ENCODE peak calls at places on chromosomes 13 and 19, in four cellular contexts. X is fibroblast of mammary gland; Y is activated CD4-positive, alpha-beta T cell treated with anti-CD3 and anti-CD28 coated beads, Interleukin-2, amount 50 U/mL, for 24 hours; R is psoas muscle. V is an unnamed sample.

GRCh38 chr13:49625392-49626137 is 2.7 kb upstream of the ARL11 start:
- DNase-seq in X (peak), Y (no peak), R (peak), V (peak)

GRCh38 chr13:23983671-23984070 is 86.4 kb upstream of the C1QTNF9B start:
- DNase-seq in X (no peak), Y (no peak), R (no peak), V (no peak)

GRCh38 chr19:8367327-8368001 is 3.5 kb downstream of the ANGPTL4 start:
- DNase-seq in X (peak), Y (no peak), R (peak), V (peak)

GRCh38 chr19:38287604-38288003 is 16.4 kb upstream of the C19orf33 start:
- DNase-seq in X (no peak), Y (no peak), R (no peak), V (no peak)

GRCh38 chr19:5820785-5821184 is 15.9 kb downstream of the NRTN start:
- DNase-seq in X (no peak), Y (no peak), R (no peak), V (no peak)

GRCh38 chr13:41942462-41943094 is 18.3 kb downstream of the VWA8 start:
- DNase-seq in X (peak), Y (no peak), R (no peak), V (peak)

GRCh38 chr13:42612021-42612765 is 38.2 kb downstream of the TNFSF11 start:
- DNase-seq in X (peak), Y (no peak), R (no peak), V (peak)

GRCh38 chr19:44051654-44052402 is at the start of gene ZNF223:
- DNase-seq in X (peak), Y (peak), R (peak), V (peak)

GRCh38 chr13:39012608-39013007 is 22.0 kb upstream of the STOML3 start:
- DNase-seq in X (no peak), Y (no peak), R (no peak), V (no peak)

GRCh38 chr13:39493966-39494365 is 109.0 kb downstream of the LHFPL6 start:
- DNase-seq in X (no peak), Y (no peak), R (no peak), V (no peak)

GRCh38 chr13:27969073-27969865 is at the start of gene CDX2:
- DNase-seq in X (no peak), Y (no peak), R (no peak), V (no peak)

GRCh38 chr13:39676315-39676876 is 20.9 kb downstream of the COG6 start:
- DNase-seq in X (peak), Y (peak), R (no peak), V (peak)

GRCh38 chr19:42122691-42123607 is 9.3 kb downstream of the POU2F2 start:
- DNase-seq in X (no peak), Y (peak), R (peak), V (no peak)

GRCh38 chr19:4187313-4188122 is 5.0 kb downstream of the ANKRD24 start:
- DNase-seq in X (no peak), Y (no peak), R (no peak), V (no peak)

GRCh38 chr19:11361037-11361770 is 6.0 kb downstream of the PLPPR2 start:
- DNase-seq in X (no peak), Y (no peak), R (peak), V (no peak)

GRCh38 chr19:48719263-48720171 is at the start of gene MAMSTR:
- DNase-seq in X (no peak), Y (no peak), R (peak), V (no peak)

GRCh38 chr13:23744315-23744714 is 144.9 kb downstream of the MIPEP start:
- DNase-seq in X (peak), Y (no peak), R (no peak), V (no peak)

GRCh38 chr19:52935434-52935833 is 12.2 kb upstream of the ZNF888 start:
- DNase-seq in X (peak), Y (no peak), R (no peak), V (peak)

GRCh38 chr13:114115796-114116195 is 16.6 kb downstream of the RASA3 start:
- DNase-seq in X (no peak), Y (no peak), R (no peak), V (no peak)

GRCh38 chr19:53824134-53824611 is at the start of gene NLRP12:
- DNase-seq in X (no peak), Y (no peak), R (peak), V (no peak)

GRCh38 chr13:114067381-114067885 is 65.0 kb downstream of the RASA3 start:
- DNase-seq in X (peak), Y (peak), R (no peak), V (no peak)